ENCODE peak calls at places on chromosomes 16 and 17, in five cellular contexts. G is body of pancreas, I is thoracic aorta, H is SK-N-SH, Y is endothelial cell of umbilical vein. A is an unnamed sample.

GRCh38 chr17:81397314-81398169 is 2.3 kb downstream of the BAHCC1 start:
- DNase-seq in Y (peak; percentile 65), G (no peak), H (peak; percentile 88), I (no peak), A (peak; percentile 72)

GRCh38 chr17:68909066-68909465 is 46.1 kb downstream of the ABCA8 start:
- DNase-seq in H (no peak), I (no peak), G (peak; percentile 55), Y (peak; percentile 93), A (peak; percentile 89)

GRCh38 chr16:19094542-19095365 is 19.0 kb upstream of the ITPRIPL2 start:
- DNase-seq in G (peak; percentile 61), H (no peak), Y (no peak), I (no peak), A (no peak)

GRCh38 chr17:48637323-48638260 is 11.4 kb upstream of the HOXB9 start:
- DNase-seq in H (no peak), I (no peak), Y (no peak), G (no peak), A (peak; percentile 74)

GRCh38 chr17:15341966-15342365 is 569 bp upstream of the TEKT3 start:
- DNase-seq in H (no peak), I (no peak), Y (no peak), G (no peak), A (no peak)

GRCh38 chr16:84841787-84842300 is 22.1 kb downstream of the CRISPLD2 start:
- DNase-seq in I (no peak), Y (no peak), G (peak; percentile 73), H (peak; percentile 33), A (peak; percentile 62)

GRCh38 chr16:535446-536405 is 8.2 kb downstream of the CAPN15 start:
- DNase-seq in G (peak; percentile 37), I (no peak), Y (no peak), H (no peak), A (peak; percentile 81)

GRCh38 chr16:85724936-85725335 is 26.0 kb downstream of the C16orf74 start:
- DNase-seq in G (no peak), Y (no peak), I (no peak), H (no peak), A (no peak)

GRCh38 chr16:81167851-81168250 is 70.6 kb upstream of the BCO1 start:
- DNase-seq in Y (no peak), H (no peak), G (no peak), I (no peak), A (no peak)

GRCh38 chr17:45906237-45906636 is 11.9 kb downstream of the MAPT start:
- DNase-seq in G (no peak), H (peak; percentile 57), I (no peak), Y (no peak), A (no peak)

GRCh38 chr17:42760652-42761581 is at the start of gene RAMP2:
- DNase-seq in Y (peak; percentile 28), H (peak; percentile 84), I (no peak), G (no peak), A (no peak)

GRCh38 chr16:526181-527014 is 1.1 kb upstream of the CAPN15 start:
- DNase-seq in Y (no peak), I (no peak), H (no peak), G (peak; percentile 75), A (peak; percentile 37)

GRCh38 chr16:9415588-9415987 is 324.1 kb downstream of the HAPSTR1 start:
- DNase-seq in H (no peak), Y (no peak), G (no peak), I (no peak), A (no peak)

GRCh38 chr16:77435240-77435819 is 496 bp upstream of the ADAMTS18 start:
- DNase-seq in I (no peak), H (no peak), Y (no peak), G (no peak), A (no peak)

GRCh38 chr16:56662357-56663354 is 4.9 kb downstream of the MT1F start:
- DNase-seq in I (no peak), H (no peak), G (no peak), Y (no peak), A (no peak)

GRCh38 chr16:56851671-56852400 is 13.2 kb upstream of the SLC12A3 start:
- DNase-seq in I (no peak), G (no peak), H (no peak), Y (peak; percentile 22), A (no peak)

GRCh38 chr16:65066646-65067045 is 55.2 kb downstream of the CDH11 start:
- DNase-seq in G (no peak), I (no peak), H (no peak), Y (no peak), A (no peak)

GRCh38 chr16:72879846-72880245 is 168.1 kb downstream of the ZFHX3 start:
- DNase-seq in Y (no peak), H (no peak), I (no peak), G (no peak), A (no peak)

GRCh38 chr16:12296991-12297390 is 320.5 kb downstream of the SNX29 start:
- DNase-seq in Y (no peak), I (no peak), H (no peak), G (no peak), A (no peak)

GRCh38 chr17:46916211-46916610 is 6.7 kb upstream of the GOSR2 start:
- DNase-seq in Y (no peak), H (no peak), G (no peak), I (no peak), A (peak; percentile 79)

GRCh38 chr17:9860851-9861250 is 35.1 kb downstream of the GLP2R start:
- DNase-seq in I (no peak), G (no peak), Y (no peak), H (no peak), A (no peak)

GRCh38 chr17:10178789-10179075 is 19.7 kb downstream of the GAS7 start:
- DNase-seq in Y (no peak), I (no peak), H (no peak), G (no peak), A (no peak)

GRCh38 chr16:10523025-10523424 is 57.4 kb downstream of the EMP2 start:
- DNase-seq in I (no peak), H (no peak), Y (no peak), G (no peak), A (no peak)

GRCh38 chr17:43939886-43940285 is 2.4 kb downstream of the PPY start:
- DNase-seq in I (no peak), Y (no peak), G (no peak), H (no peak), A (no peak)

GRCh38 chr17:82320956-82321927 is 3.8 kb upstream of the CD7 start:
- DNase-seq in G (no peak), I (no peak), H (peak; percentile 95), Y (no peak), A (no peak)

GRCh38 chr17:38921756-38922411 is 3.5 kb upstream of the LASP1NB start:
- DNase-seq in H (no peak), Y (no peak), I (no peak), G (no peak), A (no peak)

GRCh38 chr17:28225271-28225670 is 93.7 kb upstream of the TMEM97 start:
- DNase-seq in I (no peak), G (no peak), Y (no peak), H (no peak), A (no peak)

GRCh38 chr17:68542698-68543463 is 30.7 kb downstream of the PRKAR1A start:
- DNase-seq in Y (no peak), H (no peak), G (no peak), I (no peak), A (no peak)

GRCh38 chr17:488993-489757 is 136.6 kb upstream of the RPH3AL start:
- DNase-seq in I (no peak), G (no peak), Y (peak; percentile 51), H (peak; percentile 67), A (peak; percentile 26)

GRCh38 chr16:79599256-79599836 is 1.2 kb downstream of the MAF start:
- DNase-seq in G (peak; percentile 22), H (peak; percentile 66), I (no peak), Y (peak; percentile 6), A (peak; percentile 55)

GRCh38 chr17:76670020-76670707 is 26.6 kb upstream of the ST6GALNAC1 start:
- DNase-seq in I (no peak), G (peak; percentile 88), H (no peak), Y (peak; percentile 25), A (no peak)

GRCh38 chr16:16863672-16864071 is 484.7 kb downstream of the NPIPA7 start:
- DNase-seq in H (no peak), Y (no peak), G (no peak), I (no peak), A (no peak)

GRCh38 chr17:81608082-81608481 is 28.8 kb downstream of the NPLOC4 start:
- DNase-seq in H (no peak), Y (no peak), G (no peak), I (no peak), A (no peak)

GRCh38 chr17:3004150-3004801 is 59.1 kb downstream of the OR1D5 start:
- DNase-seq in Y (peak; percentile 99), H (peak; percentile 97), G (peak; percentile 100), I (peak; percentile 99), A (peak; percentile 93)

GRCh38 chr17:11140028-11140427 is 101.0 kb upstream of the SHISA6 start:
- DNase-seq in H (no peak), I (no peak), Y (no peak), G (no peak), A (no peak)

GRCh38 chr16:22789281-22789945 is 24.5 kb upstream of the HS3ST2 start:
- DNase-seq in G (no peak), I (no peak), Y (no peak), H (no peak), A (peak; percentile 78)

GRCh38 chr17:33082529-33083148 is 91.0 kb downstream of the SPACA3 start:
- DNase-seq in Y (no peak), G (no peak), I (no peak), H (peak; percentile 11), A (no peak)
- H3K4me3 ChIP-seq in Y (no peak overlapping the region), G (no peak overlapping the region), I (no peak overlapping the region), H (no peak overlapping the region), A (no peak overlapping the region)

GRCh38 chr17:49890852-49891251 is 43.0 kb upstream of the TAC4 start:
- DNase-seq in H (no peak), I (no peak), Y (no peak), G (no peak), A (no peak)
- H3K27me3 ChIP-seq in H (peaks cover 85% of the 10 kb centered on the region), I (peaks cover 5% of the 10 kb centered on the region), Y (peaks cover 51% of the 10 kb centered on the region), G (no peaks in the 10 kb centered on the region), A (no peaks in the 10 kb centered on the region)

DNA sequence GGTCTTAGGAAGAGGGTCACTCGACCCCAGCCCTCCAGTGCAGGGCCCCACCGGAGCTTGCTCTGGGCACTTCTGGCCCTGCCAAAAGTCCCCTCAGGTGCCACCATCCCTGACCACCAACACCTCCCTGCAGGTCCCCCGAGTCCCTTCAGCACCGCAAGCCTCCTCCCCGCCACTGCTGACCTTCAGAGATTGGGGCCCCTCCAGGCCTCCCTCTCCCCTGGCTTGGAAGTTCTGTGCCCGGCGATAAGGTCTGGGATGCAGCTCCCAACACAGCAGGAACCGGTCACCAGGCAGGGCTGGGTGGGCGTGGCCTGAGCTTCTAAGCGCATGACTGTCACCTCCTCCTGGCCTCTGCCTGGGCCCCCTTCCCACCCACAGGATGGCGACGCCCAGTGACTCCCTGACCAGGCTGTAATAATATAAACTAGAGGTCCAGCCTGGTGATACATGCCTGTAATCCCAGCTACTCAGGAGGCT is 11.2 kb downstream of the PIEZO1 start:
- DNase-seq in G (peak; percentile 36), Y (peak; percentile 56), I (no peak), H (no peak), A (no peak)
- H3K4me1 ChIP-seq in G (peaks cover 53% of the 10 kb centered on the region), Y (peaks cover 28% of the 10 kb centered on the region), I (peaks cover 9% of the 10 kb centered on the region), H (peaks cover 26% of the 10 kb centered on the region), A (peaks cover 49% of the 10 kb centered on the region)

GRCh38 chr17:7477392-7478275 is 1.8 kb downstream of the ZBTB4 start:
- DNase-seq in Y (peak; percentile 29), I (no peak), H (peak; percentile 54), G (peak; percentile 69), A (no peak)
- H3K4me3 ChIP-seq in Y (peak overlapping the region; percentile 91), I (peak overlapping the region; percentile 99), H (peak overlapping the region; percentile 72), G (no peak overlapping the region), A (peak overlapping the region; percentile 76)

A was measured in mammary epithelial cell.